ENCODE peak calls at places on chromosomes 3 and 15, in eight cellular contexts. U is lower leg skin, R is epithelial cell of esophagus, N is fibroblast of mammary gland, Y is neuronal stem cell, O is IMR-90, G is astrocyte, M is MM.1S. D is an unnamed sample.

GRCh38 chr3:102053375-102053989 is 204.2 kb downstream of the NFKBIZ start:
- DNase-seq in U (no peak), R (peak; percentile 95), N (peak; percentile 71), Y (no peak), O (peak; percentile 62), G (peak; percentile 80), M (no peak), D (peak; percentile 82)

GRCh38 chr3:142987707-142988106 is 13.7 kb upstream of the U2SURP start:
- DNase-seq in U (no peak), R (peak; percentile 39), N (peak; percentile 38), Y (no peak), O (peak; percentile 77), G (no peak), M (peak; percentile 83), D (no peak)

GRCh38 chr3:5009506-5010100 is 30.4 kb downstream of the BHLHE40 start:
- DNase-seq in U (no peak), R (no peak), N (peak; percentile 53), Y (no peak), O (no peak), G (peak; percentile 67), M (no peak), D (no peak)

GRCh38 chr3:106228271-106228670 is 359.5 kb upstream of the CBLB start:
- DNase-seq in U (no peak), R (no peak), N (no peak), Y (no peak), O (no peak), G (no peak), M (no peak), D (no peak)

GRCh38 chr3:125512135-125512920 is 7.7 kb downstream of the SNX4 start:
- DNase-seq in U (no peak), R (peak; percentile 80), N (peak; percentile 41), Y (no peak), O (peak; percentile 57), G (peak; percentile 47), M (peak; percentile 18), D (no peak)

GRCh38 chr3:136249091-136249490 is 1.0 kb upstream of the PCCB start:
- DNase-seq in U (no peak), R (no peak), N (no peak), Y (no peak), O (no peak), G (no peak), M (no peak), D (no peak)

GRCh38 chr15:91237493-91237892 is 137.4 kb downstream of the SV2B start:
- DNase-seq in U (no peak), R (no peak), N (no peak), Y (no peak), O (no peak), G (no peak), M (no peak), D (no peak)

GRCh38 chr15:42503822-42504221 is 8.4 kb downstream of the SNAP23 start:
- DNase-seq in U (no peak), R (no peak), N (no peak), Y (no peak), O (no peak), G (no peak), M (no peak), D (no peak)

GRCh38 chr15:82081904-82082810 is 36.3 kb upstream of the MEX3B start:
- DNase-seq in U (no peak), R (peak; percentile 35), N (peak; percentile 77), Y (peak; percentile 36), O (peak; percentile 93), G (peak; percentile 97), M (no peak), D (no peak)

GRCh38 chr3:129412542-129413198 is 15.8 kb downstream of the EFCAB12 start:
- DNase-seq in U (no peak), R (no peak), N (no peak), Y (no peak), O (peak; percentile 88), G (peak; percentile 47), M (no peak), D (no peak)

GRCh38 chr3:14253022-14253761 is 74.6 kb downstream of the LSM3 start:
- DNase-seq in U (peak; percentile 71), R (peak; percentile 51), N (peak; percentile 31), Y (no peak), O (peak; percentile 41), G (peak; percentile 80), M (no peak), D (no peak)

GRCh38 chr3:71186816-71187215 is 396.7 kb downstream of the FOXP1 start:
- DNase-seq in U (no peak), R (peak; percentile 47), N (no peak), Y (no peak), O (no peak), G (no peak), M (no peak), D (no peak)

GRCh38 chr3:119731545-119732343 is 28.9 kb downstream of the CFAP91 start:
- DNase-seq in U (no peak), R (peak; percentile 41), N (peak; percentile 28), Y (peak; percentile 9), O (peak; percentile 30), G (peak; percentile 38), M (no peak), D (no peak)

GRCh38 chr15:59380902-59381610 is 8.4 kb upstream of the MYO1E start:
- DNase-seq in U (no peak), R (no peak), N (no peak), Y (peak; percentile 26), O (no peak), G (no peak), M (no peak), D (no peak)

GRCh38 chr3:183981990-183982658 is 35.6 kb downstream of the ABCC5 start:
- DNase-seq in U (no peak), R (no peak), N (peak; percentile 42), Y (no peak), O (no peak), G (no peak), M (no peak), D (no peak)

GRCh38 chr15:92801774-92802464 is 98.2 kb upstream of the CHD2 start:
- DNase-seq in U (peak; percentile 76), R (peak; percentile 89), N (peak; percentile 94), Y (no peak), O (peak; percentile 94), G (peak; percentile 98), M (no peak), D (no peak)

GRCh38 chr3:178537123-178537754 is 1.0 kb downstream of the KCNMB2 start:
- DNase-seq in U (no peak), R (no peak), N (no peak), Y (no peak), O (no peak), G (no peak), M (peak; percentile 48), D (no peak)
- H3K4me3 ChIP-seq in U (no peak overlapping the region), R (no peak overlapping the region), N (no peak overlapping the region), Y (no peak overlapping the region), O (no peak overlapping the region), G (peak overlapping the region; percentile 60), M (peak overlapping the region; percentile 63), D (peak overlapping the region; percentile 27)

DNA sequence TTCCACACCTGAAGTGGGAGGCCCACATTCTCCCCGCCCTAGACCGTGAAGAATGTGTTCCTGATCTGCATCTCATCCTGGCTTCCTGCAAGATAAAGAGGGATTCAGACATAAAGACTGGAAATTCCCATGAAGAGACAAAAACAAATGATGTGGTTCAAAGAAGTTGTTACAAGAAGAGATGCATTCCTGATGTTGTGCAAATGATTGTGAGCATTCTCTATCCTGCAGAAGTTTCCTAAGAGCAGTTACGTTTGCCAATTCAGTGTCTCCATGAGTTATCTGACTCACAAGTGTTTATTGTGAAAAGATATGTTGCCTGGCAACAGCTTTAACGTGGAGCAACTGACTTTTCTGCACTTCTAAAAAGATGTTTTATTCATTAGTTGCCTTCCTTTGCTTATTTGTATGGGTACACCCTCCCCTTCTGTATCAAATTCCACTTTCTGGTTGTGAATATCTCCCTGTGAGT is 107.8 kb downstream of the ZIC4 start:
- DNase-seq in U (peak; percentile 24), R (peak; percentile 80), N (peak; percentile 99), Y (peak; percentile 11), O (peak; percentile 100), G (peak; percentile 100), M (no peak), D (peak; percentile 38)
- H3K4me3 ChIP-seq in U (no peak overlapping the region), R (no peak overlapping the region), N (no peak overlapping the region), Y (peak overlapping the region; percentile 35), O (no peak overlapping the region), G (peak overlapping the region; percentile 24), M (no peak overlapping the region), D (no peak overlapping the region)

GRCh38 chr3:33787328-33788009 is 11.0 kb upstream of the PDCD6IP start:
- DNase-seq in U (peak; percentile 47), R (peak; percentile 77), N (peak; percentile 72), Y (peak; percentile 58), O (peak; percentile 72), G (peak; percentile 42), M (peak; percentile 70), D (no peak)
- H3K4me3 ChIP-seq in U (no peak overlapping the region), R (no peak overlapping the region), N (peak overlapping the region; percentile 37), Y (peak overlapping the region; percentile 34), O (peak overlapping the region; percentile 28), G (peak overlapping the region; percentile 34), M (no peak overlapping the region), D (peak overlapping the region; percentile 46)

GRCh38 chr15:83174891-83175290 is 32.7 kb downstream of the HDGFL3 start:
- DNase-seq in U (no peak), R (no peak), N (no peak), Y (no peak), O (no peak), G (no peak), M (no peak), D (no peak)

GRCh38 chr15:83178387-83178786 is 29.2 kb downstream of the HDGFL3 start:
- DNase-seq in U (no peak), R (no peak), N (no peak), Y (no peak), O (no peak), G (no peak), M (no peak), D (no peak)

GRCh38 chr15:83178869-83179325 is 28.7 kb downstream of the HDGFL3 start:
- DNase-seq in U (no peak), R (no peak), N (no peak), Y (no peak), O (no peak), G (no peak), M (no peak), D (no peak)
- H3K4me3 ChIP-seq in U (no peak overlapping the region), R (no peak overlapping the region), N (no peak overlapping the region), Y (no peak overlapping the region), O (no peak overlapping the region), G (no peak overlapping the region), M (no peak overlapping the region), D (no peak overlapping the region)

GRCh38 chr3:82281205-82281604 is 519.8 kb upstream of the GBE1 start:
- DNase-seq in U (no peak), R (peak; percentile 48), N (no peak), Y (peak; percentile 4), O (no peak), G (peak; percentile 15), M (no peak), D (no peak)
- H3K4me3 ChIP-seq in U (no peak overlapping the region), R (no peak overlapping the region), N (no peak overlapping the region), Y (no peak overlapping the region), O (no peak overlapping the region), G (no peak overlapping the region), M (no peak overlapping the region), D (no peak overlapping the region)

GRCh38 chr3:69998759-69999158 is 774 bp upstream of the SAMMSON start:
- DNase-seq in U (no peak), R (no peak), N (no peak), Y (no peak), O (no peak), G (no peak), M (no peak), D (no peak)
- H3K4me3 ChIP-seq in U (no peak overlapping the region), R (no peak overlapping the region), N (peak overlapping the region; percentile 31), Y (no peak overlapping the region), O (no peak overlapping the region), G (peak overlapping the region; percentile 35), M (no peak overlapping the region), D (no peak overlapping the region)

GRCh38 chr3:170171563-170171962 is 10.0 kb downstream of the PHC3 start:
- DNase-seq in U (no peak), R (no peak), N (no peak), Y (no peak), O (no peak), G (no peak), M (peak; percentile 92), D (no peak)
- H3K4me3 ChIP-seq in U (no peak overlapping the region), R (no peak overlapping the region), N (no peak overlapping the region), Y (no peak overlapping the region), O (no peak overlapping the region), G (no peak overlapping the region), M (peak overlapping the region; percentile 49), D (no peak overlapping the region)

D was measured in epithelial cell of proximal tubule.